ENCODE peak calls at places on chromosomes 6 and 20, in eight cellular contexts. One of them, this sample, is unnamed.
A peak's percentile ranks its signal among the peaks of the same experiment; 100 is the strongest.

GRCh38 chr6:128899651-128900050 is 16.7 kb downstream of the LAMA2 start:
- DNase-seq in heart right ventricle: no peak
- DNase-seq in breast epithelium: no peak
- DNase-seq in lung: no peak
- DNase-seq in epithelial cell of esophagus: no peak
- DNase-seq in GM06990: no peak
- DNase-seq in pancreas: no peak
- DNase-seq in CD8-positive, alpha-beta T cell: no peak
- DNase-seq in this sample: no peak

GRCh38 chr6:120355822-120356221 is 978.5 kb downstream of the TBC1D32 start:
- DNase-seq in CD8-positive, alpha-beta T cell: no peak
- DNase-seq in heart right ventricle: no peak
- DNase-seq in epithelial cell of esophagus: peak; percentile 16
- DNase-seq in breast epithelium: no peak
- DNase-seq in pancreas: no peak
- DNase-seq in lung: no peak
- DNase-seq in GM06990: no peak
- DNase-seq in this sample: no peak

GRCh38 chr6:43077981-43078411 is 1.9 kb downstream of the PTK7 start:
- DNase-seq in CD8-positive, alpha-beta T cell: no peak
- DNase-seq in pancreas: no peak
- DNase-seq in epithelial cell of esophagus: no peak
- DNase-seq in heart right ventricle: no peak
- DNase-seq in GM06990: no peak
- DNase-seq in lung: no peak
- DNase-seq in breast epithelium: no peak
- DNase-seq in this sample: no peak

GRCh38 chr6:13141392-13141791 is 186.9 kb downstream of the TBC1D7 start:
- DNase-seq in CD8-positive, alpha-beta T cell: no peak
- DNase-seq in epithelial cell of esophagus: no peak
- DNase-seq in lung: no peak
- DNase-seq in breast epithelium: no peak
- DNase-seq in GM06990: no peak
- DNase-seq in heart right ventricle: no peak
- DNase-seq in pancreas: no peak
- DNase-seq in this sample: no peak

GRCh38 chr6:113412589-113413367 is 444.4 kb upstream of the MARCKS start:
- DNase-seq in pancreas: no peak
- DNase-seq in lung: no peak
- DNase-seq in GM06990: no peak
- DNase-seq in epithelial cell of esophagus: peak; percentile 36
- DNase-seq in CD8-positive, alpha-beta T cell: no peak
- DNase-seq in heart right ventricle: no peak
- DNase-seq in breast epithelium: no peak
- DNase-seq in this sample: no peak

GRCh38 chr20:32763202-32763999 is 1.2 kb downstream of the DNMT3B start:
- DNase-seq in epithelial cell of esophagus: no peak
- DNase-seq in heart right ventricle: peak; percentile 14
- DNase-seq in breast epithelium: no peak
- DNase-seq in lung: no peak
- DNase-seq in CD8-positive, alpha-beta T cell: no peak
- DNase-seq in GM06990: no peak
- DNase-seq in pancreas: peak; percentile 76
- DNase-seq in this sample: peak; percentile 62

GRCh38 chr6:70842541-70842940 is 114.3 kb downstream of the B3GAT2 start:
- DNase-seq in breast epithelium: no peak
- DNase-seq in CD8-positive, alpha-beta T cell: no peak
- DNase-seq in lung: no peak
- DNase-seq in epithelial cell of esophagus: no peak
- DNase-seq in pancreas: no peak
- DNase-seq in heart right ventricle: no peak
- DNase-seq in GM06990: no peak
- DNase-seq in this sample: no peak

GRCh38 chr6:6686748-6687601 is 98.5 kb downstream of the LY86 start:
- DNase-seq in breast epithelium: peak; percentile 98
- DNase-seq in heart right ventricle: peak; percentile 95
- DNase-seq in lung: peak; percentile 98
- DNase-seq in GM06990: no peak
- DNase-seq in CD8-positive, alpha-beta T cell: no peak
- DNase-seq in pancreas: peak; percentile 99
- DNase-seq in epithelial cell of esophagus: peak; percentile 94
- DNase-seq in this sample: peak; percentile 97

GRCh38 chr6:138004423-138005287 is 102.6 kb downstream of the PERP start:
- DNase-seq in epithelial cell of esophagus: peak; percentile 62
- DNase-seq in lung: no peak
- DNase-seq in breast epithelium: no peak
- DNase-seq in pancreas: no peak
- DNase-seq in GM06990: no peak
- DNase-seq in CD8-positive, alpha-beta T cell: no peak
- DNase-seq in heart right ventricle: no peak
- DNase-seq in this sample: peak; percentile 13
- TF ChIP-seq CTCF in epithelial cell of esophagus: peak; percentile 56
- TF ChIP-seq CTCF in lung: peak; percentile 4
- TF ChIP-seq CTCF in breast epithelium: peak; percentile 20
- TF ChIP-seq CTCF in pancreas: peak; percentile 21
- TF ChIP-seq CTCF in GM06990: peak; percentile 48
- TF ChIP-seq CTCF in CD8-positive, alpha-beta T cell: peak; percentile 41
- TF ChIP-seq CTCF in heart right ventricle: peak; percentile 55
- TF ChIP-seq CTCF in this sample: peak; percentile 26

DNA sequence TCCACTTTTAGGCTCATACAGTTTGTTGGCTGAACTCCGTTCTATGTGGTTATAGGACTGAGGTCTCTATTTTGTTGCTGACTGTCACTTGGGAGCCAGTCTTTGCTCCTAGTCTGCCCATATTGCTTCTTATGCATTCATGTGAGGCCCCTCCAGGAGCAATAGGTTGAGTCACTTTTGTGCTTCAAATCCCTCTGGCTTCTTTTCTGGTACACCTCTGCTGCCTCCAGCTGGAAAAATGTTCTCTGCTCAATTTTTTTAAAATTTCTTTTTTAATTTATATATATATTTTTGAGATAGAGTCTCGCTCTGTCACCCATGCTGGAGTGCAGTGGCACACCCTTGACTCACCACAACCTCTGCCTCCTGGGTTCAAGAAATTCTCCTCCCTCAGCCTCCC is 42.7 kb upstream of the NOX3 start:
- DNase-seq in GM06990: no peak
- DNase-seq in heart right ventricle: no peak
- DNase-seq in CD8-positive, alpha-beta T cell: no peak
- DNase-seq in pancreas: no peak
- DNase-seq in epithelial cell of esophagus: no peak
- DNase-seq in lung: no peak
- DNase-seq in breast epithelium: no peak
- DNase-seq in this sample: no peak
- TF ChIP-seq CTCF in GM06990: no peak
- TF ChIP-seq CTCF in heart right ventricle: no peak
- TF ChIP-seq CTCF in CD8-positive, alpha-beta T cell: peak; percentile 9
- TF ChIP-seq CTCF in pancreas: no peak
- TF ChIP-seq CTCF in epithelial cell of esophagus: no peak
- TF ChIP-seq CTCF in lung: no peak
- TF ChIP-seq CTCF in breast epithelium: no peak
- TF ChIP-seq CTCF in this sample: no peak

GRCh38 chr20:23179766-23180403 is 93.8 kb upstream of the CD93 start:
- DNase-seq in GM06990: no peak
- DNase-seq in epithelial cell of esophagus: no peak
- DNase-seq in breast epithelium: no peak
- DNase-seq in pancreas: no peak
- DNase-seq in heart right ventricle: no peak
- DNase-seq in lung: no peak
- DNase-seq in CD8-positive, alpha-beta T cell: no peak
- DNase-seq in this sample: no peak

GRCh38 chr20:23174821-23175220 is 88.7 kb upstream of the CD93 start:
- DNase-seq in breast epithelium: no peak
- DNase-seq in pancreas: no peak
- DNase-seq in GM06990: no peak
- DNase-seq in epithelial cell of esophagus: no peak
- DNase-seq in CD8-positive, alpha-beta T cell: no peak
- DNase-seq in heart right ventricle: no peak
- DNase-seq in lung: no peak
- DNase-seq in this sample: no peak

GRCh38 chr20:23180451-23180921 is 94.4 kb upstream of the CD93 start:
- DNase-seq in epithelial cell of esophagus: no peak
- DNase-seq in CD8-positive, alpha-beta T cell: no peak
- DNase-seq in GM06990: no peak
- DNase-seq in lung: no peak
- DNase-seq in pancreas: no peak
- DNase-seq in breast epithelium: no peak
- DNase-seq in heart right ventricle: peak; percentile 69
- DNase-seq in this sample: no peak

GRCh38 chr20:23178806-23179205 is 92.7 kb upstream of the CD93 start:
- DNase-seq in lung: no peak
- DNase-seq in pancreas: no peak
- DNase-seq in CD8-positive, alpha-beta T cell: no peak
- DNase-seq in breast epithelium: no peak
- DNase-seq in GM06990: no peak
- DNase-seq in heart right ventricle: peak; percentile 41
- DNase-seq in epithelial cell of esophagus: no peak
- DNase-seq in this sample: no peak
- TF ChIP-seq CTCF in lung: no peak
- TF ChIP-seq CTCF in pancreas: no peak
- TF ChIP-seq CTCF in CD8-positive, alpha-beta T cell: no peak
- TF ChIP-seq CTCF in breast epithelium: no peak
- TF ChIP-seq CTCF in GM06990: peak; percentile 20
- TF ChIP-seq CTCF in heart right ventricle: peak; percentile 50
- TF ChIP-seq CTCF in epithelial cell of esophagus: no peak
- TF ChIP-seq CTCF in this sample: no peak

DNA sequence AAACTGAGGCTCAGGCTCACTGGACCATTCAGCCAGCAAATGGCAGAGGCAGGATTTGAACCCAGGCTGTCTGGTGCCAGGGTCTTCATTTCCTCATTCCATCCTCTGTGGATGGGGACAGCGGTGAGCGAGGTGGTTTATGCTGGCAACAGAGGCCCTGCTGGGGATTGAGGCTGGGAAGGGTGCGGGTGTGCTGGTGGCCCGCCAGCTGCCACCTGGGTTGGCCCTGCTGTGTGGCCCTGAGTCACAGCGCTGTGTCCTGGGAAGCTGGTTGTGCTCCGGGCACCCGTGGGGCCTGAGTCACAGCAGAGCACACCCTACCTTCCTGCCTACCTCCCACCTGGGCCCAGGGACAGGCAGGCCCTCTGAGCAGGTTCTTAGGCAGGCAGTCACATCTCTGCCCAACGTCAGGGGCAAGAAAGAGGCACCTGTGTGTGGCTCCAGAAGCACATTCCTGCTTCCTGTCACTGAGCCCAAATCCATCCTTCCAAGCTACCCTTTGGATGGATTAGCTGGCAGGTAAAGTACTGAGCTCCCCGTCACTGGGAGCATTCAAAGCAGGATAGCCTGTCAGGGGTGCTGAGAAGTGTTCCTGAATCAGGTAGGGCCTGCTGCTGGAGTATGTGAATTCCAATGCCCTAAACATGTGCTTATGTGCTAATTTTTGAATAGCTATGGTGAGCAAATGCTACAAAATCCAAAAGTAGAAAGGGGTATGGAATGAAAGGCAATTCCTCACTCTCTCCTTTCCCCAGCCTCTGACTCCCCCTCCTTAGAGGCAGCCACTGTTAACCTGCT is 53.9 kb downstream of the CEBPB start:
- DNase-seq in heart right ventricle: no peak
- DNase-seq in pancreas: no peak
- DNase-seq in breast epithelium: peak; percentile 63
- DNase-seq in CD8-positive, alpha-beta T cell: no peak
- DNase-seq in GM06990: no peak
- DNase-seq in epithelial cell of esophagus: peak; percentile 55
- DNase-seq in lung: no peak
- DNase-seq in this sample: peak; percentile 84
- TF ChIP-seq CTCF in heart right ventricle: no peak
- TF ChIP-seq CTCF in pancreas: no peak
- TF ChIP-seq CTCF in breast epithelium: no peak
- TF ChIP-seq CTCF in CD8-positive, alpha-beta T cell: no peak
- TF ChIP-seq CTCF in GM06990: no peak
- TF ChIP-seq CTCF in epithelial cell of esophagus: no peak
- TF ChIP-seq CTCF in lung: no peak
- TF ChIP-seq CTCF in this sample: no peak

DNA sequence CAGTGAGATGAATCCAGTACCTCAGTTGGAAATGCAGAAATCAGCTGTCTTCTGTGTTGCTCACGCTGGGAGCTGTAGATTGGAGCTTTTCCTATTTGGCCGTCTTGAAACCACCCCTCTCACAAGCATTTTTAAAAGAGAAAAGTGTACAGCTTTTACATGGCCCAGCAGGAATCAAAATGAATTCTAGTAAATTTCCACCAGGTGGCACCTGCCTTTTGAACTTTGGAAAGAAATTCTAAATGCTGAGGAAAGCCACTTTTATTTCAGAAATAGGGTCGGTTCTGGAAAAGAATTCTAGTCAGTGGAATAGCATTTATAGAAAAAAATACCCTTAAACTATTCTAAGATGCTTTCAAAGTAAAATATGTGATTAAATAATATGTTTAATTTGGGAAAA is 647.8 kb downstream of the CD109 start:
- DNase-seq in CD8-positive, alpha-beta T cell: no peak
- DNase-seq in GM06990: no peak
- DNase-seq in heart right ventricle: no peak
- DNase-seq in breast epithelium: no peak
- DNase-seq in lung: no peak
- DNase-seq in epithelial cell of esophagus: peak; percentile 23
- DNase-seq in pancreas: no peak
- DNase-seq in this sample: no peak
- TF ChIP-seq CTCF in CD8-positive, alpha-beta T cell: no peak
- TF ChIP-seq CTCF in GM06990: peak; percentile 30
- TF ChIP-seq CTCF in heart right ventricle: peak; percentile 20
- TF ChIP-seq CTCF in breast epithelium: no peak
- TF ChIP-seq CTCF in lung: no peak
- TF ChIP-seq CTCF in epithelial cell of esophagus: peak; percentile 49
- TF ChIP-seq CTCF in pancreas: no peak
- TF ChIP-seq CTCF in this sample: peak; percentile 32

GRCh38 chr6:158073776-158074175 is 92.1 kb downstream of the SYNJ2 start:
- DNase-seq in CD8-positive, alpha-beta T cell: no peak
- DNase-seq in epithelial cell of esophagus: no peak
- DNase-seq in breast epithelium: no peak
- DNase-seq in pancreas: no peak
- DNase-seq in lung: no peak
- DNase-seq in heart right ventricle: no peak
- DNase-seq in GM06990: no peak
- DNase-seq in this sample: no peak
- TF ChIP-seq CTCF in CD8-positive, alpha-beta T cell: no peak
- TF ChIP-seq CTCF in epithelial cell of esophagus: no peak
- TF ChIP-seq CTCF in breast epithelium: no peak
- TF ChIP-seq CTCF in pancreas: no peak
- TF ChIP-seq CTCF in lung: no peak
- TF ChIP-seq CTCF in heart right ventricle: no peak
- TF ChIP-seq CTCF in GM06990: no peak
- TF ChIP-seq CTCF in this sample: no peak

DNA sequence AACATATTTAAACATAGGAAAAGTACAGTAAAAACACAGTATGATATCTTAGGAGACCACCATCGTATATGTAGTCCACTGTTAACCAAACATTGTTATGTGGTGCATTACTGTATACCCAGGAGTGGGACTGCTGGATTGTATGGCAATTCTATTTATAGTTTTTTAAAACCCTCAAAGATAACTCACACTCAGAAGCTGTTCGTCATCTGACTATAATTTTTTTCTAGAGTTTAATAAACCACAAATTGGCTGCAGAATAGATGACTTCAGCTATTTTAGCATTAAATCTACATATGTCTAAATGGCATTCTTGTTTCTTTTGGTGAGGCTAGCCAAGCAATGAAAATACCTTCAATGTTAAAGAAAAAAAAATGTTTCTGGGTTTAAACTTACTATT is 134.2 kb upstream of the BMP5 start:
- DNase-seq in lung: no peak
- DNase-seq in epithelial cell of esophagus: no peak
- DNase-seq in breast epithelium: no peak
- DNase-seq in pancreas: no peak
- DNase-seq in heart right ventricle: no peak
- DNase-seq in CD8-positive, alpha-beta T cell: no peak
- DNase-seq in GM06990: no peak
- DNase-seq in this sample: no peak
- TF ChIP-seq CTCF in lung: no peak
- TF ChIP-seq CTCF in epithelial cell of esophagus: no peak
- TF ChIP-seq CTCF in breast epithelium: no peak
- TF ChIP-seq CTCF in pancreas: no peak
- TF ChIP-seq CTCF in heart right ventricle: no peak
- TF ChIP-seq CTCF in CD8-positive, alpha-beta T cell: no peak
- TF ChIP-seq CTCF in GM06990: no peak
- TF ChIP-seq CTCF in this sample: no peak

GRCh38 chr6:40536442-40536841 is 50.7 kb downstream of the LRFN2 start:
- DNase-seq in heart right ventricle: no peak
- DNase-seq in lung: no peak
- DNase-seq in pancreas: no peak
- DNase-seq in CD8-positive, alpha-beta T cell: no peak
- DNase-seq in GM06990: no peak
- DNase-seq in breast epithelium: no peak
- DNase-seq in epithelial cell of esophagus: no peak
- DNase-seq in this sample: no peak
- TF ChIP-seq CTCF in heart right ventricle: peak; percentile 10
- TF ChIP-seq CTCF in lung: no peak
- TF ChIP-seq CTCF in pancreas: no peak
- TF ChIP-seq CTCF in CD8-positive, alpha-beta T cell: no peak
- TF ChIP-seq CTCF in GM06990: no peak
- TF ChIP-seq CTCF in breast epithelium: no peak
- TF ChIP-seq CTCF in epithelial cell of esophagus: no peak
- TF ChIP-seq CTCF in this sample: peak; percentile 12

This sample was measured in Calu3.